ENCODE peak calls at places on chromosomes 16 and 17, in nine cellular contexts. B, I, C, L, X, R, Y, O and V are unnamed samples.

GRCh38 chr16:56649271-56649670 is 2.4 kb upstream of the MT1B start:
- DNase-seq in B (no peak), I (no peak), C (no peak), L (no peak), X (no peak), R (no peak), Y (no peak), O (no peak), V (no peak)

GRCh38 chr17:52036416-52036815 is 122.1 kb downstream of the CA10 start:
- DNase-seq in B (no peak), I (no peak), C (no peak), L (no peak), X (no peak), R (no peak), Y (no peak), O (no peak), V (no peak)

GRCh38 chr16:89118361-89119061 is 24.9 kb downstream of the ACSF3 start:
- DNase-seq in B (no peak), I (no peak), C (no peak), L (no peak), X (no peak), R (no peak), Y (no peak), O (peak; percentile 41), V (no peak)

GRCh38 chr16:17313085-17313611 is 157.6 kb downstream of the XYLT1 start:
- DNase-seq in B (no peak), I (no peak), C (no peak), L (no peak), X (peak; percentile 6), R (no peak), Y (no peak), O (no peak), V (no peak)

GRCh38 chr17:80889897-80890550 is 101.6 kb upstream of the CHMP6 start:
- DNase-seq in B (no peak), I (no peak), C (no peak), L (no peak), X (no peak), R (no peak), Y (no peak), O (peak; percentile 58), V (no peak)

GRCh38 chr17:36482611-36483504 is 3.6 kb upstream of the ZNHIT3 start:
- DNase-seq in B (peak; percentile 75), I (peak; percentile 87), C (peak; percentile 86), L (peak; percentile 78), X (peak; percentile 59), R (peak; percentile 81), Y (peak; percentile 62), O (peak; percentile 91), V (peak; percentile 93)

GRCh38 chr17:9346296-9346926 is 229.2 kb downstream of the STX8 start:
- DNase-seq in B (no peak), I (no peak), C (no peak), L (peak; percentile 79), X (no peak), R (no peak), Y (no peak), O (peak; percentile 26), V (no peak)

GRCh38 chr17:27569257-27569722 is 61.7 kb upstream of the LGALS9 start:
- DNase-seq in B (peak; percentile 42), I (no peak), C (no peak), L (peak; percentile 31), X (no peak), R (peak; percentile 35), Y (peak; percentile 50), O (peak; percentile 83), V (no peak)

GRCh38 chr16:53915452-53916160 is 211.7 kb downstream of the FTO start:
- DNase-seq in B (no peak), I (no peak), C (no peak), L (no peak), X (no peak), R (no peak), Y (no peak), O (no peak), V (no peak)

GRCh38 chr17:76353004-76353598 is 615 bp downstream of the PRPSAP1 start:
- DNase-seq in B (no peak), I (peak; percentile 33), C (no peak), L (no peak), X (no peak), R (no peak), Y (peak; percentile 2), O (peak; percentile 41), V (no peak)

GRCh38 chr17:6461792-6462524 is 17.7 kb downstream of the PIMREG start:
- DNase-seq in B (no peak), I (no peak), C (no peak), L (no peak), X (no peak), R (no peak), Y (no peak), O (peak; percentile 51), V (no peak)

GRCh38 chr17:38428150-38428642 is at the start of gene ARHGAP23:
- DNase-seq in B (peak; percentile 18), I (peak; percentile 80), C (no peak), L (peak; percentile 72), X (peak; percentile 80), R (no peak), Y (no peak), O (peak; percentile 59), V (no peak)

GRCh38 chr17:49753959-49754391 is 10.0 kb downstream of the FAM117A start:
- DNase-seq in B (no peak), I (peak; percentile 38), C (no peak), L (no peak), X (no peak), R (no peak), Y (no peak), O (no peak), V (no peak)

GRCh38 chr16:57742543-57742942 is 7.0 kb downstream of the KATNB1 start:
- DNase-seq in B (no peak), I (no peak), C (no peak), L (no peak), X (no peak), R (no peak), Y (no peak), O (no peak), V (no peak)